ENCODE peak calls at places on chromosomes 13 and 19, in five cellular contexts. Y is heart left ventricle, K is heart right ventricle, G is thoracic aorta, N is psoas muscle. B is an unnamed sample. For H3K4me1, the result is how much of the 10 kb centered on the place peaks cover.

GRCh38 chr19:1728816-1729567 is 24.3 kb upstream of the ONECUT3 start:
- DNase-seq in Y (no peak), K (no peak), G (no peak), N (no peak), B (no peak)

GRCh38 chr19:16588824-16589577 is 16.8 kb upstream of the SLC35E1 start:
- DNase-seq in Y (no peak), K (no peak), G (no peak), N (peak), B (no peak)

GRCh38 chr13:22903925-22904324 is 276.9 kb upstream of the SGCG start:
- DNase-seq in Y (no peak), K (no peak), G (no peak), N (no peak), B (no peak)

GRCh38 chr13:51942189-51942588 is 69.1 kb downstream of the ATP7B start:
- DNase-seq in Y (no peak), K (no peak), G (no peak), N (no peak), B (no peak)

GRCh38 chr19:2728783-2729387 is 7.7 kb upstream of the DIRAS1 start:
- DNase-seq in Y (no peak), K (no peak), G (no peak), N (no peak), B (no peak)

GRCh38 chr19:18607222-18608101 is 863 bp upstream of the CRLF1 start:
- DNase-seq in Y (no peak), K (no peak), G (no peak), N (peak), B (no peak)

GRCh38 chr13:85993567-85993966 is 194.3 kb upstream of the SLITRK6 start:
- DNase-seq in Y (no peak), K (no peak), G (no peak), N (no peak), B (no peak)

GRCh38 chr19:18306903-18307681 is 15.8 kb downstream of the LSM4 start:
- DNase-seq in Y (no peak), K (no peak), G (no peak), N (no peak), B (no peak)

GRCh38 chr19:10043286-10043927 is 30.1 kb downstream of the RDH8 start:
- DNase-seq in Y (no peak), K (no peak), G (no peak), N (no peak), B (no peak)

GRCh38 chr13:35500071-35500595 is 23.6 kb upstream of the MAB21L1 start:
- DNase-seq in Y (no peak), K (no peak), G (no peak), N (no peak), B (no peak)

GRCh38 chr19:3055741-3056453 is 6.4 kb downstream of the TLE5 start:
- DNase-seq in Y (no peak), K (no peak), G (no peak), N (peak), B (peak)

GRCh38 chr19:45368737-45369340 is 1.5 kb downstream of the ERCC2 start:
- DNase-seq in Y (no peak), K (no peak), G (no peak), N (no peak), B (no peak)

GRCh38 chr13:59472134-59472533 is 691.6 kb downstream of the DIAPH3 start:
- DNase-seq in Y (no peak), K (no peak), G (no peak), N (no peak), B (no peak)

GRCh38 chr13:34884366-34884765 is 57.7 kb upstream of the NBEA start:
- DNase-seq in Y (no peak), K (no peak), G (no peak), N (no peak), B (no peak)

GRCh38 chr19:4849019-4849418 is 17.5 kb upstream of the TICAM1 start:
- DNase-seq in Y (no peak), K (no peak), G (no peak), N (no peak), B (no peak)

GRCh38 chr13:23867027-23867491 is 22.1 kb downstream of the MIPEP start:
- DNase-seq in Y (no peak), K (no peak), G (no peak), N (no peak), B (peak)

GRCh38 chr13:67080351-67080750 is 149.8 kb downstream of the PCDH9 start:
- DNase-seq in Y (no peak), K (no peak), G (no peak), N (no peak), B (no peak)

GRCh38 chr19:14072535-14073231 is at the start of gene MISP3:
- DNase-seq in Y (peak), K (peak), G (no peak), N (peak), B (peak)

GRCh38 chr19:16521715-16522289 is 20.4 kb downstream of the CHERP start:
- DNase-seq in Y (no peak), K (no peak), G (no peak), N (no peak), B (no peak)

GRCh38 chr13:93244141-93244917 is 17.7 kb downstream of the GPC6 start:
- DNase-seq in Y (peak), K (no peak), G (no peak), N (no peak), B (no peak)

GRCh38 chr13:46575843-46576242 is 22.9 kb downstream of the LRCH1 start:
- DNase-seq in Y (peak), K (no peak), G (no peak), N (no peak), B (no peak)

GRCh38 chr13:114101325-114101821 is 31.1 kb downstream of the RASA3 start:
- DNase-seq in Y (peak), K (peak), G (no peak), N (peak), B (peak)

GRCh38 chr13:49997935-49998334 is 1.1 kb downstream of the TRIM13 start:
- DNase-seq in Y (no peak), K (no peak), G (no peak), N (no peak), B (no peak)

GRCh38 chr13:70432276-70432805 is 324.1 kb upstream of the KLHL1 start:
- DNase-seq in Y (no peak), K (no peak), G (no peak), N (no peak), B (no peak)

GRCh38 chr13:96816261-96816660 is 178.0 kb downstream of the OXGR1 start:
- DNase-seq in Y (no peak), K (no peak), G (peak), N (peak), B (no peak)

GRCh38 chr19:7923295-7924191 is 2.4 kb downstream of the CTXN1 start:
- DNase-seq in Y (no peak), K (no peak), G (no peak), N (peak), B (peak)
- H3K4me1 ChIP-seq in Y (half or more), K (half or more), G (half or more), N (under half), B (under half)

DNA sequence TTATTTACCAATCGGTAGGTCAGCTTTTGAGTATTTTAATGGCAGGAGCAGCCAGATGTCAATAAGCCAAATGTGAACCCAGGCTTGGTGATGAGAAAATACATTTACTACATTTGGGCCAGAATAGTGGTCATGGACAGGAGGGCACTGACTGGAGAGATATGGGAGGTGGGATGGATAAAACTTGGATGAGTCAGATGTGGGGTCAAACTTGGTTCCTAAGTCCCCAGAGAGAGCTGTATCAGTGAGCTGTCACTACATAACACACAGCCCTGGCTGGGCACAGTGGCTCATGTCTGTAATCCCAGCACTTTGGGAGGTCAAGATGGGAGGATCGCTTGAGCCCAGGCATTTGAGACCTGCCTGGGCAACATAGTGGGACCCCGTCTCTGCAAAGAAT is 51.7 kb upstream of the EHD2 start:
- DNase-seq in Y (no peak), K (no peak), G (no peak), N (peak), B (no peak)
- H3K4me1 ChIP-seq in Y (half or more), K (half or more), G (half or more), N (half or more), B (under half)

DNA sequence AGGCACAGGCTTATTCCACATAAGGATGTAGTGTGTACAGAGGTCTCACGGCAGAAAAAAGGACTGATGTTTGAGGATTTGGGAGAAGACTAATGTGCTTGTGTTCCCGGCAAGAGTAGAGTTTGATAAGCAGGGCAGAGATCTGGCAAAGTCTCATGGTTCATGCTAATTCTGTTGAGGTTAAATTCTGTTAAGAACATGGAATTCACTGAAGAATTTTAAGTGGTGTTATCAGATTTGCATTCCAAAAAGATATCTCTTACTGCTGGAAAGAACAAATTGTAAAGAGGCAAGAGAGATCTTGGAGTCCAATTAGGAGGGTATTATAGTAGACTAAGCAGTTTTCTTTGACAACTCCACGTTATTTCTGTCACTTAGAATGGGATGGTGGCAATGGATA is 348.3 kb downstream of the TDRD3 start:
- DNase-seq in Y (no peak), K (no peak), G (no peak), N (no peak), B (no peak)
- H3K4me1 ChIP-seq in Y (under half), K (under half), G (under half), N (under half), B (under half)

GRCh38 chr13:40446365-40446764 is 220.1 kb downstream of the FOXO1 start:
- DNase-seq in Y (no peak), K (no peak), G (no peak), N (no peak), B (no peak)
- H3K4me1 ChIP-seq in Y (under half), K (under half), G (under half), N (under half), B (under half)

DNA sequence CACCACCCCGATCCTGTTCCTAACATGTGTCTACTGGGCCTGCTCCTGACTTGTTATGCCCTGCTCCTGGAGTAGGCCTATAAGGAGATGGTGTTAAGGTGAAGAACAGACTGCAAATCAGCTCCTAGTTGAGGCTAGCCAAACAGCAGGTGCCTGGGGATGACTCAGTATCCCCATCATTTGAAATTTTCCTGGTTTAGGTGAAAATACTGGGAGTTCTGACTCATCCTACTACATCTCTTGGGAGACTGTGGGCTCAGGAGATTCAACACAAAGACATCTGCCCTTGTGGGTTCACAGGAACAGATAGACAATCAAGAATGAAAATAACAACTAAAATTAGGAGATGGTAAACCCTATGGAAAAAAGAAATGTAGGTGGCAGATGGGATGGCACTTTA is 41.2 kb downstream of the BRD4 start:
- DNase-seq in Y (no peak), K (no peak), G (no peak), N (no peak), B (no peak)
- H3K4me1 ChIP-seq in Y (half or more), K (half or more), G (half or more), N (half or more), B (half or more)

DNA sequence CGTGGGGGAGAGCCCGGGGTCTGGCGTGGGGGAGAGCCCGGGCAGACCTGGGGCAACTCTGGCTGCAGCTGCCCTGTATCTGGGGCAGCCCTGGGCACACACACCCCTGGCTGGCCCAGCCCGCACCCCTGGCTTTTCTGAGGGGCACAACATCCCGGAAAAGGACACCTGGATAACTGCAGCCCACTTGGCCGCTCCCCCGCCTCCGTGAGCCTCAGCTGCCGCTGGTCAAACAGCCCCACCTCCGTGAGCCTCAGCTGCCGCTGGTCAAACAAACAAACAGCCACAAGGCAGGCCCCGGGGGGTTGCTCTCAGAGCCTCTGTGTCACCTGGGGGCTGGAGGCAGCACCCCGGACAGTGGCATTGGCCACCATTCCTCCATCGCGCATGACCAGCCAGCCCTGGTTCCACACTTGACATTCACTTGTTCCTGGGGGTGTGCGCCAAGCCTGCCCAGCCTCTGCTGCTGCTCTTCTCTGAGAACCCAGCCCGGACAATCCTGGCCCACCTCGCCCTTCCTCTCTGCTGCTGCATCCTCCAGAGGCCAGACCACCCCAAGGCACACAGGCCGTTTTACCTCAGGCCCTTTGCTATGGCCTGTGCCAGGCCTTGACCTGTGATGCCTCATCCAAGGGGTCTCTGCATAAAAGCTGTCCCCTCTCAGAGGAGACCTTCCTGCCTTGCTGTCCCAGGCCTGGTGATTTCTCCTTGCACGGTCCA is 19.9 kb downstream of the CEBPG start:
- DNase-seq in Y (no peak), K (no peak), G (no peak), N (peak), B (peak)
- H3K4me1 ChIP-seq in Y (half or more), K (half or more), G (half or more), N (half or more), B (half or more)

GRCh38 chr19:48628486-48629296 is 8.5 kb downstream of the DBP start:
- DNase-seq in Y (no peak), K (no peak), G (no peak), N (peak), B (no peak)
- H3K4me1 ChIP-seq in Y (half or more), K (under half), G (half or more), N (under half), B (under half)

B was measured in left lung.